ENCODE peak calls at places on chromosomes 2 and 18, in four cellular contexts. One of them, this sample, is unnamed.

GRCh38 chr2:175097297-175097696 is 70.7 kb downstream of the ATF2 start:
- DNase-seq in AG09319: no peak
- DNase-seq in NCI-H1694 treated with DMSO at 0.1 percent for 48 hours: no peak
- DNase-seq in activated naive CD8-positive, alpha-beta T cell treated with anti-CD3 and anti-CD28 coated beads, Interleukin-2, amount 50 U/mL, for 24 hours: no peak
- DNase-seq in this sample: no peak

GRCh38 chr2:189407161-189407943 is 33.9 kb upstream of the WDR75 start:
- DNase-seq in activated naive CD8-positive, alpha-beta T cell treated with anti-CD3 and anti-CD28 coated beads, Interleukin-2, amount 50 U/mL, for 24 hours: no peak
- DNase-seq in NCI-H1694 treated with DMSO at 0.1 percent for 48 hours: no peak
- DNase-seq in AG09319: peak
- DNase-seq in this sample: peak

GRCh38 chr18:60978338-60978737 is 354.9 kb upstream of the CDH20 start:
- DNase-seq in AG09319: no peak
- DNase-seq in NCI-H1694 treated with DMSO at 0.1 percent for 48 hours: no peak
- DNase-seq in activated naive CD8-positive, alpha-beta T cell treated with anti-CD3 and anti-CD28 coated beads, Interleukin-2, amount 50 U/mL, for 24 hours: no peak
- DNase-seq in this sample: no peak

GRCh38 chr2:143476421-143477084 is 347.3 kb downstream of the ARHGAP15 start:
- DNase-seq in AG09319: no peak
- DNase-seq in NCI-H1694 treated with DMSO at 0.1 percent for 48 hours: no peak
- DNase-seq in activated naive CD8-positive, alpha-beta T cell treated with anti-CD3 and anti-CD28 coated beads, Interleukin-2, amount 50 U/mL, for 24 hours: no peak
- DNase-seq in this sample: no peak

GRCh38 chr2:162085090-162085891 is 11.3 kb upstream of the DPP4 start:
- DNase-seq in NCI-H1694 treated with DMSO at 0.1 percent for 48 hours: no peak
- DNase-seq in AG09319: peak
- DNase-seq in activated naive CD8-positive, alpha-beta T cell treated with anti-CD3 and anti-CD28 coated beads, Interleukin-2, amount 50 U/mL, for 24 hours: no peak
- DNase-seq in this sample: peak

GRCh38 chr2:70964596-70965386 is 13.6 kb upstream of the ANKRD53 start:
- DNase-seq in activated naive CD8-positive, alpha-beta T cell treated with anti-CD3 and anti-CD28 coated beads, Interleukin-2, amount 50 U/mL, for 24 hours: peak
- DNase-seq in NCI-H1694 treated with DMSO at 0.1 percent for 48 hours: no peak
- DNase-seq in AG09319: no peak
- DNase-seq in this sample: no peak

GRCh38 chr2:241702155-241702404 is 241 bp downstream of the ING5 start:
- DNase-seq in AG09319: peak
- DNase-seq in activated naive CD8-positive, alpha-beta T cell treated with anti-CD3 and anti-CD28 coated beads, Interleukin-2, amount 50 U/mL, for 24 hours: peak
- DNase-seq in NCI-H1694 treated with DMSO at 0.1 percent for 48 hours: peak
- DNase-seq in this sample: no peak

GRCh38 chr18:2657788-2658458 is 2.4 kb downstream of the SMCHD1 start:
- DNase-seq in activated naive CD8-positive, alpha-beta T cell treated with anti-CD3 and anti-CD28 coated beads, Interleukin-2, amount 50 U/mL, for 24 hours: no peak
- DNase-seq in AG09319: peak
- DNase-seq in NCI-H1694 treated with DMSO at 0.1 percent for 48 hours: no peak
- DNase-seq in this sample: peak

GRCh38 chr18:74896390-74896991 is 298.8 kb downstream of the ZNF407 start:
- DNase-seq in activated naive CD8-positive, alpha-beta T cell treated with anti-CD3 and anti-CD28 coated beads, Interleukin-2, amount 50 U/mL, for 24 hours: no peak
- DNase-seq in NCI-H1694 treated with DMSO at 0.1 percent for 48 hours: peak
- DNase-seq in AG09319: no peak
- DNase-seq in this sample: no peak

GRCh38 chr2:106801256-106801655 is 84.7 kb downstream of the ST6GAL2 start:
- DNase-seq in activated naive CD8-positive, alpha-beta T cell treated with anti-CD3 and anti-CD28 coated beads, Interleukin-2, amount 50 U/mL, for 24 hours: no peak
- DNase-seq in AG09319: no peak
- DNase-seq in NCI-H1694 treated with DMSO at 0.1 percent for 48 hours: no peak
- DNase-seq in this sample: no peak

GRCh38 chr18:79851981-79852380 is 54.2 kb downstream of the KCNG2 start:
- DNase-seq in AG09319: no peak
- DNase-seq in NCI-H1694 treated with DMSO at 0.1 percent for 48 hours: no peak
- DNase-seq in activated naive CD8-positive, alpha-beta T cell treated with anti-CD3 and anti-CD28 coated beads, Interleukin-2, amount 50 U/mL, for 24 hours: no peak
- DNase-seq in this sample: no peak

GRCh38 chr2:216372761-216373291 is 543 bp upstream of the MARCHF4 start:
- DNase-seq in AG09319: peak
- DNase-seq in NCI-H1694 treated with DMSO at 0.1 percent for 48 hours: no peak
- DNase-seq in activated naive CD8-positive, alpha-beta T cell treated with anti-CD3 and anti-CD28 coated beads, Interleukin-2, amount 50 U/mL, for 24 hours: no peak
- DNase-seq in this sample: peak

GRCh38 chr2:164717000-164717597 is 95.8 kb upstream of the GRB14 start:
- DNase-seq in activated naive CD8-positive, alpha-beta T cell treated with anti-CD3 and anti-CD28 coated beads, Interleukin-2, amount 50 U/mL, for 24 hours: no peak
- DNase-seq in AG09319: no peak
- DNase-seq in NCI-H1694 treated with DMSO at 0.1 percent for 48 hours: peak
- DNase-seq in this sample: no peak

GRCh38 chr2:24743914-24744313 is 49.3 kb downstream of the PTRHD1 start:
- DNase-seq in AG09319: no peak
- DNase-seq in activated naive CD8-positive, alpha-beta T cell treated with anti-CD3 and anti-CD28 coated beads, Interleukin-2, amount 50 U/mL, for 24 hours: no peak
- DNase-seq in NCI-H1694 treated with DMSO at 0.1 percent for 48 hours: no peak
- DNase-seq in this sample: no peak

GRCh38 chr2:234496835-234497591 is at the start of gene ARL4C:
- DNase-seq in AG09319: peak
- DNase-seq in NCI-H1694 treated with DMSO at 0.1 percent for 48 hours: no peak
- DNase-seq in activated naive CD8-positive, alpha-beta T cell treated with anti-CD3 and anti-CD28 coated beads, Interleukin-2, amount 50 U/mL, for 24 hours: peak
- DNase-seq in this sample: no peak

GRCh38 chr2:129744141-129744540 is 235.3 kb upstream of the RAB6C start:
- DNase-seq in NCI-H1694 treated with DMSO at 0.1 percent for 48 hours: no peak
- DNase-seq in AG09319: no peak
- DNase-seq in activated naive CD8-positive, alpha-beta T cell treated with anti-CD3 and anti-CD28 coated beads, Interleukin-2, amount 50 U/mL, for 24 hours: no peak
- DNase-seq in this sample: no peak

GRCh38 chr2:178775975-178776374 is 31.2 kb downstream of the TTN start:
- DNase-seq in AG09319: no peak
- DNase-seq in activated naive CD8-positive, alpha-beta T cell treated with anti-CD3 and anti-CD28 coated beads, Interleukin-2, amount 50 U/mL, for 24 hours: no peak
- DNase-seq in NCI-H1694 treated with DMSO at 0.1 percent for 48 hours: no peak
- DNase-seq in this sample: no peak

GRCh38 chr2:233438573-233439147 is 84.4 kb downstream of the DGKD start:
- DNase-seq in activated naive CD8-positive, alpha-beta T cell treated with anti-CD3 and anti-CD28 coated beads, Interleukin-2, amount 50 U/mL, for 24 hours: no peak
- DNase-seq in NCI-H1694 treated with DMSO at 0.1 percent for 48 hours: no peak
- DNase-seq in AG09319: no peak
- DNase-seq in this sample: no peak

GRCh38 chr18:55096261-55097026 is 137.2 kb upstream of the CCDC68 start:
- DNase-seq in AG09319: peak
- DNase-seq in NCI-H1694 treated with DMSO at 0.1 percent for 48 hours: peak
- DNase-seq in activated naive CD8-positive, alpha-beta T cell treated with anti-CD3 and anti-CD28 coated beads, Interleukin-2, amount 50 U/mL, for 24 hours: no peak
- DNase-seq in this sample: peak

GRCh38 chr2:26658691-26659346 is 17.7 kb upstream of the CIB4 start:
- DNase-seq in NCI-H1694 treated with DMSO at 0.1 percent for 48 hours: no peak
- DNase-seq in AG09319: no peak
- DNase-seq in activated naive CD8-positive, alpha-beta T cell treated with anti-CD3 and anti-CD28 coated beads, Interleukin-2, amount 50 U/mL, for 24 hours: no peak
- DNase-seq in this sample: no peak

GRCh38 chr2:80971-81736 is 34.8 kb upstream of the FAM110C start:
- DNase-seq in activated naive CD8-positive, alpha-beta T cell treated with anti-CD3 and anti-CD28 coated beads, Interleukin-2, amount 50 U/mL, for 24 hours: no peak
- DNase-seq in NCI-H1694 treated with DMSO at 0.1 percent for 48 hours: no peak
- DNase-seq in AG09319: no peak
- DNase-seq in this sample: no peak

GRCh38 chr2:217402622-217403383 is 542.9 kb upstream of the TNP1 start:
- DNase-seq in activated naive CD8-positive, alpha-beta T cell treated with anti-CD3 and anti-CD28 coated beads, Interleukin-2, amount 50 U/mL, for 24 hours: no peak
- DNase-seq in AG09319: no peak
- DNase-seq in NCI-H1694 treated with DMSO at 0.1 percent for 48 hours: no peak
- DNase-seq in this sample: no peak

GRCh38 chr18:80210312-80211083 is 36.8 kb downstream of the PARD6G start:
- DNase-seq in activated naive CD8-positive, alpha-beta T cell treated with anti-CD3 and anti-CD28 coated beads, Interleukin-2, amount 50 U/mL, for 24 hours: no peak
- DNase-seq in AG09319: no peak
- DNase-seq in NCI-H1694 treated with DMSO at 0.1 percent for 48 hours: no peak
- DNase-seq in this sample: no peak

GRCh38 chr2:130263606-130264005 is 65.4 kb upstream of the TUBA3E start:
- DNase-seq in NCI-H1694 treated with DMSO at 0.1 percent for 48 hours: no peak
- DNase-seq in AG09319: no peak
- DNase-seq in activated naive CD8-positive, alpha-beta T cell treated with anti-CD3 and anti-CD28 coated beads, Interleukin-2, amount 50 U/mL, for 24 hours: no peak
- DNase-seq in this sample: no peak

GRCh38 chr2:25587361-25587760 is 86.0 kb downstream of the DTNB start:
- DNase-seq in activated naive CD8-positive, alpha-beta T cell treated with anti-CD3 and anti-CD28 coated beads, Interleukin-2, amount 50 U/mL, for 24 hours: peak
- DNase-seq in AG09319: no peak
- DNase-seq in NCI-H1694 treated with DMSO at 0.1 percent for 48 hours: no peak
- DNase-seq in this sample: no peak

GRCh38 chr2:10773841-10774341 is 38.7 kb downstream of the PDIA6 start:
- DNase-seq in NCI-H1694 treated with DMSO at 0.1 percent for 48 hours: no peak
- DNase-seq in AG09319: no peak
- DNase-seq in activated naive CD8-positive, alpha-beta T cell treated with anti-CD3 and anti-CD28 coated beads, Interleukin-2, amount 50 U/mL, for 24 hours: no peak
- DNase-seq in this sample: no peak

GRCh38 chr2:216653931-216654365 is 20.7 kb downstream of the IGFBP2 start:
- DNase-seq in NCI-H1694 treated with DMSO at 0.1 percent for 48 hours: no peak
- DNase-seq in AG09319: peak
- DNase-seq in activated naive CD8-positive, alpha-beta T cell treated with anti-CD3 and anti-CD28 coated beads, Interleukin-2, amount 50 U/mL, for 24 hours: no peak
- DNase-seq in this sample: no peak

GRCh38 chr18:77191241-77191751 is 58.4 kb upstream of the GALR1 start:
- DNase-seq in activated naive CD8-positive, alpha-beta T cell treated with anti-CD3 and anti-CD28 coated beads, Interleukin-2, amount 50 U/mL, for 24 hours: no peak
- DNase-seq in AG09319: no peak
- DNase-seq in NCI-H1694 treated with DMSO at 0.1 percent for 48 hours: no peak
- DNase-seq in this sample: no peak

GRCh38 chr18:59751186-59751585 is 54.0 kb upstream of the CCBE1 start:
- DNase-seq in AG09319: no peak
- DNase-seq in NCI-H1694 treated with DMSO at 0.1 percent for 48 hours: no peak
- DNase-seq in activated naive CD8-positive, alpha-beta T cell treated with anti-CD3 and anti-CD28 coated beads, Interleukin-2, amount 50 U/mL, for 24 hours: no peak
- DNase-seq in this sample: no peak

GRCh38 chr2:60554649-60555065 is 1.2 kb upstream of the BCL11A start:
- DNase-seq in NCI-H1694 treated with DMSO at 0.1 percent for 48 hours: peak
- DNase-seq in AG09319: no peak
- DNase-seq in activated naive CD8-positive, alpha-beta T cell treated with anti-CD3 and anti-CD28 coated beads, Interleukin-2, amount 50 U/mL, for 24 hours: no peak
- DNase-seq in this sample: no peak

GRCh38 chr2:16870677-16871076 is 205.0 kb upstream of the CYRIA start:
- DNase-seq in NCI-H1694 treated with DMSO at 0.1 percent for 48 hours: no peak
- DNase-seq in activated naive CD8-positive, alpha-beta T cell treated with anti-CD3 and anti-CD28 coated beads, Interleukin-2, amount 50 U/mL, for 24 hours: no peak
- DNase-seq in AG09319: no peak
- DNase-seq in this sample: no peak

GRCh38 chr18:47343291-47343690 is 91.8 kb upstream of the SKOR2 start:
- DNase-seq in activated naive CD8-positive, alpha-beta T cell treated with anti-CD3 and anti-CD28 coated beads, Interleukin-2, amount 50 U/mL, for 24 hours: no peak
- DNase-seq in NCI-H1694 treated with DMSO at 0.1 percent for 48 hours: no peak
- DNase-seq in AG09319: no peak
- DNase-seq in this sample: no peak

GRCh38 chr2:174051741-174052638 is 86.8 kb upstream of the SP3 start:
- DNase-seq in AG09319: peak
- DNase-seq in NCI-H1694 treated with DMSO at 0.1 percent for 48 hours: no peak
- DNase-seq in activated naive CD8-positive, alpha-beta T cell treated with anti-CD3 and anti-CD28 coated beads, Interleukin-2, amount 50 U/mL, for 24 hours: no peak
- DNase-seq in this sample: no peak

GRCh38 chr2:72674982-72675915 is 150.6 kb downstream of the EXOC6B start:
- DNase-seq in activated naive CD8-positive, alpha-beta T cell treated with anti-CD3 and anti-CD28 coated beads, Interleukin-2, amount 50 U/mL, for 24 hours: no peak
- DNase-seq in AG09319: no peak
- DNase-seq in NCI-H1694 treated with DMSO at 0.1 percent for 48 hours: no peak
- DNase-seq in this sample: no peak

GRCh38 chr2:239075918-239076727 is 228.2 kb downstream of the TWIST2 start:
- DNase-seq in AG09319: no peak
- DNase-seq in NCI-H1694 treated with DMSO at 0.1 percent for 48 hours: no peak
- DNase-seq in activated naive CD8-positive, alpha-beta T cell treated with anti-CD3 and anti-CD28 coated beads, Interleukin-2, amount 50 U/mL, for 24 hours: no peak
- DNase-seq in this sample: no peak

GRCh38 chr18:50013363-50014138 is 181.4 kb downstream of the MYO5B start:
- DNase-seq in NCI-H1694 treated with DMSO at 0.1 percent for 48 hours: no peak
- DNase-seq in AG09319: no peak
- DNase-seq in activated naive CD8-positive, alpha-beta T cell treated with anti-CD3 and anti-CD28 coated beads, Interleukin-2, amount 50 U/mL, for 24 hours: no peak
- DNase-seq in this sample: no peak

GRCh38 chr2:69777778-69778089 is 35.8 kb downstream of the ANXA4 start:
- DNase-seq in activated naive CD8-positive, alpha-beta T cell treated with anti-CD3 and anti-CD28 coated beads, Interleukin-2, amount 50 U/mL, for 24 hours: no peak
- DNase-seq in NCI-H1694 treated with DMSO at 0.1 percent for 48 hours: no peak
- DNase-seq in AG09319: no peak
- DNase-seq in this sample: no peak

GRCh38 chr18:57437782-57438668 is 2.9 kb downstream of the ONECUT2 start:
- DNase-seq in AG09319: no peak
- DNase-seq in activated naive CD8-positive, alpha-beta T cell treated with anti-CD3 and anti-CD28 coated beads, Interleukin-2, amount 50 U/mL, for 24 hours: peak
- DNase-seq in NCI-H1694 treated with DMSO at 0.1 percent for 48 hours: peak
- DNase-seq in this sample: no peak

This sample was measured in GM04503.